ENCODE peak calls at places on chromosomes 12 and 14, in six cellular contexts. One of them, this sample, is unnamed.

GRCh38 chr12:41061189-41061588 is 126.9 kb upstream of the PDZRN4 start:
- DNase-seq in mammary epithelial cell: no peak
- DNase-seq in fibroblast of the aortic adventitia: no peak
- DNase-seq in foreskin fibroblast: no peak
- DNase-seq in CD8-positive, alpha-beta T cell: no peak
- DNase-seq in astrocyte of the spinal cord: no peak
- DNase-seq in this sample: no peak

GRCh38 chr12:11822071-11822818 is 172.8 kb downstream of the ETV6 start:
- DNase-seq in fibroblast of the aortic adventitia: peak
- DNase-seq in astrocyte of the spinal cord: peak
- DNase-seq in CD8-positive, alpha-beta T cell: no peak
- DNase-seq in foreskin fibroblast: no peak
- DNase-seq in mammary epithelial cell: peak
- DNase-seq in this sample: no peak

GRCh38 chr14:75548544-75548943 is 26.3 kb downstream of the BATF start:
- DNase-seq in foreskin fibroblast: peak
- DNase-seq in mammary epithelial cell: no peak
- DNase-seq in CD8-positive, alpha-beta T cell: no peak
- DNase-seq in fibroblast of the aortic adventitia: peak
- DNase-seq in astrocyte of the spinal cord: peak
- DNase-seq in this sample: no peak

GRCh38 chr12:109864916-109865315 is 15.4 kb downstream of the GLTP start:
- DNase-seq in mammary epithelial cell: peak
- DNase-seq in CD8-positive, alpha-beta T cell: no peak
- DNase-seq in foreskin fibroblast: no peak
- DNase-seq in astrocyte of the spinal cord: no peak
- DNase-seq in fibroblast of the aortic adventitia: no peak
- DNase-seq in this sample: no peak

GRCh38 chr14:20630340-20631022 is 11.0 kb downstream of the OR6S1 start:
- DNase-seq in mammary epithelial cell: peak
- DNase-seq in astrocyte of the spinal cord: peak
- DNase-seq in fibroblast of the aortic adventitia: peak
- DNase-seq in foreskin fibroblast: no peak
- DNase-seq in CD8-positive, alpha-beta T cell: no peak
- DNase-seq in this sample: peak

GRCh38 chr14:74257988-74258704 is 18.9 kb downstream of the VSX2 start:
- DNase-seq in mammary epithelial cell: no peak
- DNase-seq in fibroblast of the aortic adventitia: no peak
- DNase-seq in foreskin fibroblast: no peak
- DNase-seq in CD8-positive, alpha-beta T cell: no peak
- DNase-seq in astrocyte of the spinal cord: no peak
- DNase-seq in this sample: no peak

GRCh38 chr12:95506707-95507523 is 33.0 kb downstream of the METAP2 start:
- DNase-seq in astrocyte of the spinal cord: no peak
- DNase-seq in mammary epithelial cell: no peak
- DNase-seq in CD8-positive, alpha-beta T cell: no peak
- DNase-seq in fibroblast of the aortic adventitia: peak
- DNase-seq in foreskin fibroblast: no peak
- DNase-seq in this sample: no peak

GRCh38 chr12:72523754-72524153 is 251.6 kb downstream of the TRHDE start:
- DNase-seq in astrocyte of the spinal cord: no peak
- DNase-seq in fibroblast of the aortic adventitia: no peak
- DNase-seq in CD8-positive, alpha-beta T cell: no peak
- DNase-seq in mammary epithelial cell: no peak
- DNase-seq in foreskin fibroblast: no peak
- DNase-seq in this sample: no peak

GRCh38 chr12:15520083-15520482 is 197.8 kb downstream of the PTPRO start:
- DNase-seq in fibroblast of the aortic adventitia: no peak
- DNase-seq in foreskin fibroblast: no peak
- DNase-seq in CD8-positive, alpha-beta T cell: no peak
- DNase-seq in mammary epithelial cell: no peak
- DNase-seq in astrocyte of the spinal cord: no peak
- DNase-seq in this sample: no peak

GRCh38 chr12:57215668-57216013 is 953 bp upstream of the NXPH4 start:
- DNase-seq in fibroblast of the aortic adventitia: peak
- DNase-seq in foreskin fibroblast: no peak
- DNase-seq in astrocyte of the spinal cord: no peak
- DNase-seq in CD8-positive, alpha-beta T cell: peak
- DNase-seq in mammary epithelial cell: peak
- DNase-seq in this sample: no peak

GRCh38 chr12:41905703-41906297 is 238.9 kb downstream of the GXYLT1 start:
- DNase-seq in foreskin fibroblast: no peak
- DNase-seq in CD8-positive, alpha-beta T cell: no peak
- DNase-seq in fibroblast of the aortic adventitia: no peak
- DNase-seq in astrocyte of the spinal cord: no peak
- DNase-seq in mammary epithelial cell: no peak
- DNase-seq in this sample: no peak

GRCh38 chr14:62776300-62776699 is 269.0 kb downstream of the KCNH5 start:
- DNase-seq in mammary epithelial cell: no peak
- DNase-seq in foreskin fibroblast: no peak
- DNase-seq in fibroblast of the aortic adventitia: no peak
- DNase-seq in astrocyte of the spinal cord: no peak
- DNase-seq in CD8-positive, alpha-beta T cell: no peak
- DNase-seq in this sample: no peak

GRCh38 chr12:105369014-105369413 is 38.5 kb downstream of the C12orf75 start:
- DNase-seq in astrocyte of the spinal cord: peak
- DNase-seq in foreskin fibroblast: peak
- DNase-seq in fibroblast of the aortic adventitia: peak
- DNase-seq in CD8-positive, alpha-beta T cell: no peak
- DNase-seq in mammary epithelial cell: peak
- DNase-seq in this sample: no peak

GRCh38 chr14:103308717-103309616 is 25.1 kb upstream of the EIF5 start:
- DNase-seq in mammary epithelial cell: no peak
- DNase-seq in foreskin fibroblast: no peak
- DNase-seq in astrocyte of the spinal cord: no peak
- DNase-seq in CD8-positive, alpha-beta T cell: no peak
- DNase-seq in fibroblast of the aortic adventitia: no peak
- DNase-seq in this sample: no peak

DNA sequence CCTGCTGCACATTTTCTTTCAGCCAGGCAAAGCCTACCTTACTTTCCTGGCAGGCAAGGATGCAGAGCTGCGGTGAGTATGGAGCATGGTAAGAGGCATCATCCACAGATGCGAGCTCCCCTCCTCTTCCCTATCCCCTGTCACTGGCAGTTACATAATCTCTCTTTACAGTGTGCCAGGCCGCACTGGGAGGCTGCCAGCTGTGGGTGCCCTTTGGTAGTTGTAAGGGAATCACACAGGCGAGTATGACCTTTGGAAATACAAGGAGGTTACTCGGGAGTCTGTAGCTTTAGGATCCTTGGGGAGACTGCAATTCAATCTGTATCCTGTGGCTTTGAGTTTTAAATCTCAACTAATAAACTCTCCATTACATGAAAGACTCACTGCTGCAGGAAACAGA is 132.5 kb downstream of the KTN1 start:
- DNase-seq in foreskin fibroblast: no peak
- DNase-seq in astrocyte of the spinal cord: no peak
- DNase-seq in fibroblast of the aortic adventitia: no peak
- DNase-seq in mammary epithelial cell: no peak
- DNase-seq in CD8-positive, alpha-beta T cell: no peak
- DNase-seq in this sample: no peak
- TF ChIP-seq CTCF in foreskin fibroblast: no peak
- TF ChIP-seq CTCF in astrocyte of the spinal cord: no peak
- TF ChIP-seq CTCF in fibroblast of the aortic adventitia: no peak
- TF ChIP-seq CTCF in mammary epithelial cell: no peak
- TF ChIP-seq CTCF in CD8-positive, alpha-beta T cell: no peak
- TF ChIP-seq CTCF in this sample: no peak

GRCh38 chr12:76084277-76085158 is at the start of gene NAP1L1:
- DNase-seq in foreskin fibroblast: peak
- DNase-seq in mammary epithelial cell: peak
- DNase-seq in CD8-positive, alpha-beta T cell: peak
- DNase-seq in astrocyte of the spinal cord: peak
- DNase-seq in fibroblast of the aortic adventitia: peak
- DNase-seq in this sample: peak
- TF ChIP-seq CTCF in foreskin fibroblast: no peak
- TF ChIP-seq CTCF in mammary epithelial cell: no peak
- TF ChIP-seq CTCF in CD8-positive, alpha-beta T cell: no peak
- TF ChIP-seq CTCF in astrocyte of the spinal cord: no peak
- TF ChIP-seq CTCF in fibroblast of the aortic adventitia: peak
- TF ChIP-seq CTCF in this sample: no peak

GRCh38 chr14:53473480-53473879 is 320.4 kb upstream of the DDHD1 start:
- DNase-seq in fibroblast of the aortic adventitia: no peak
- DNase-seq in mammary epithelial cell: no peak
- DNase-seq in foreskin fibroblast: no peak
- DNase-seq in CD8-positive, alpha-beta T cell: no peak
- DNase-seq in astrocyte of the spinal cord: no peak
- DNase-seq in this sample: no peak
- TF ChIP-seq CTCF in fibroblast of the aortic adventitia: no peak
- TF ChIP-seq CTCF in mammary epithelial cell: peak
- TF ChIP-seq CTCF in foreskin fibroblast: no peak
- TF ChIP-seq CTCF in CD8-positive, alpha-beta T cell: no peak
- TF ChIP-seq CTCF in astrocyte of the spinal cord: peak
- TF ChIP-seq CTCF in this sample: no peak

DNA sequence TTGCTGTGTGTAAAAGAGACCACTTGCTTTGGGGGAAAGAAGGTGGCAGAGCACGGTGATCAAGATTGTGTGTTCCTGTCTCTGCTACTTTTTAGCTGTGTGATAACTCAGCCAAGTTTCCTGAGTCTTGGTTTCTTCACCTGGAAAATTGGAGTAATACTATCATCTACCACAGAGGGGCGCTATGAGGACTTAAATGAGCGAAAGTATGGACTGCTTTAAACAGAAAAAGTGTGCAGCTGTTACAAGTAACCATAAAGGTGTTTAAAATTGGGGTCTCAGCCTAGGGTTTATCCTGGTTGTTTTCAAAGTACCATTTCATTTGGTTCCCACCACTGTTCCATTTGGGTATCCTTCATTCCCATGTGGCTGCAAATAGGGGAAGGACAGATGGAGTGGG is 65.9 kb upstream of the WSCD2 start:
- DNase-seq in mammary epithelial cell: no peak
- DNase-seq in foreskin fibroblast: no peak
- DNase-seq in CD8-positive, alpha-beta T cell: no peak
- DNase-seq in fibroblast of the aortic adventitia: peak
- DNase-seq in astrocyte of the spinal cord: peak
- DNase-seq in this sample: peak
- TF ChIP-seq CTCF in mammary epithelial cell: peak
- TF ChIP-seq CTCF in foreskin fibroblast: peak
- TF ChIP-seq CTCF in CD8-positive, alpha-beta T cell: no peak
- TF ChIP-seq CTCF in fibroblast of the aortic adventitia: peak
- TF ChIP-seq CTCF in astrocyte of the spinal cord: peak
- TF ChIP-seq CTCF in this sample: peak

DNA sequence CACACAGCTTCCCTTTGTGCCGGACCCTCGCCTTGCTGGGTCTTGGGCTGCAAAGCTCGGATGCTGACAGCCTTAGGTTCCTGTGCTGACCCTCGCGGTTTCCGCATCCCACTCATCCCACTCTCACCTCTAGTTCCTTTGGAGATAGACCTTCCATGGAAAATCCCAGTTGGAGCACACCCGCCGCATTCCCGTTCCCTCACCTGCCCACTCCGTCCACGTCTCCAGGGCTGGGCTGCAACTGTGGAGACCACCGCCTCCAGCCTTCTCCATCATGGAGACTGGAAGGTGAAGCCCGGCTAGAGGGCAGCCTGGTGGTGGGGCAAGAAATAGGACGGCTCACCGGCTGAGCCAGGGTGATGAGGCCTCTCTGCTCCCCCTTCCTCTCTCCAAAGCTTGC is 14.8 kb downstream of the TMEM121 start:
- DNase-seq in CD8-positive, alpha-beta T cell: no peak
- DNase-seq in fibroblast of the aortic adventitia: no peak
- DNase-seq in astrocyte of the spinal cord: no peak
- DNase-seq in mammary epithelial cell: no peak
- DNase-seq in foreskin fibroblast: no peak
- DNase-seq in this sample: no peak
- TF ChIP-seq CTCF in CD8-positive, alpha-beta T cell: no peak
- TF ChIP-seq CTCF in fibroblast of the aortic adventitia: no peak
- TF ChIP-seq CTCF in astrocyte of the spinal cord: no peak
- TF ChIP-seq CTCF in mammary epithelial cell: no peak
- TF ChIP-seq CTCF in foreskin fibroblast: no peak
- TF ChIP-seq CTCF in this sample: no peak

GRCh38 chr12:115898670-115899069 is 378.8 kb downstream of the MED13L start:
- DNase-seq in CD8-positive, alpha-beta T cell: no peak
- DNase-seq in astrocyte of the spinal cord: no peak
- DNase-seq in fibroblast of the aortic adventitia: no peak
- DNase-seq in foreskin fibroblast: no peak
- DNase-seq in mammary epithelial cell: no peak
- DNase-seq in this sample: no peak

GRCh38 chr12:115891551-115891950 is 385.9 kb downstream of the MED13L start:
- DNase-seq in fibroblast of the aortic adventitia: no peak
- DNase-seq in astrocyte of the spinal cord: no peak
- DNase-seq in foreskin fibroblast: no peak
- DNase-seq in CD8-positive, alpha-beta T cell: no peak
- DNase-seq in mammary epithelial cell: no peak
- DNase-seq in this sample: no peak

GRCh38 chr12:115897718-115898117 is 379.8 kb downstream of the MED13L start:
- DNase-seq in astrocyte of the spinal cord: peak
- DNase-seq in fibroblast of the aortic adventitia: no peak
- DNase-seq in mammary epithelial cell: no peak
- DNase-seq in CD8-positive, alpha-beta T cell: no peak
- DNase-seq in foreskin fibroblast: peak
- DNase-seq in this sample: no peak

DNA sequence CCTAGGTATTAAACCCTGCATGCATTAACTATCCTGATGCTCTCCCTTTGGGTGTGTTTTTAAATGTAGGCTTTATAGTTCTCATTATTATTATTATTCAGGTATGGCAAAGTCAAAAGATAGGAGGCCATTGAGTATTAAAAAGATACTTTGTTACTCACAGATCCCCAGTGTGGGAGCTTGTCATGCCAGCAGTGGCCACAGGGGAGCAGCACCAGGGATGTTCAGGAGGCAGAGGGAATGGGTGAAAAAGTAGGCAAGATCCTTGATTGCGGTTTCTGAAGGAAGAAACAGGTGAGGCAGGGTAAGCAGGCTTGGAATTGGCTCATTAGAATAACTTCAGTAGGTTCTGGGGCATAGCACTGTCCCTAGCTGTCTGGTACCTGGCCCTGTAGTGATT is 382.2 kb downstream of the MED13L start:
- DNase-seq in fibroblast of the aortic adventitia: no peak
- DNase-seq in astrocyte of the spinal cord: no peak
- DNase-seq in foreskin fibroblast: no peak
- DNase-seq in mammary epithelial cell: no peak
- DNase-seq in CD8-positive, alpha-beta T cell: no peak
- DNase-seq in this sample: no peak
- TF ChIP-seq CTCF in fibroblast of the aortic adventitia: peak
- TF ChIP-seq CTCF in astrocyte of the spinal cord: peak
- TF ChIP-seq CTCF in foreskin fibroblast: peak
- TF ChIP-seq CTCF in mammary epithelial cell: peak
- TF ChIP-seq CTCF in CD8-positive, alpha-beta T cell: no peak
- TF ChIP-seq CTCF in this sample: peak

GRCh38 chr12:12837025-12837872 is 24.1 kb downstream of the DDX47 start:
- DNase-seq in CD8-positive, alpha-beta T cell: peak
- DNase-seq in mammary epithelial cell: peak
- DNase-seq in astrocyte of the spinal cord: peak
- DNase-seq in foreskin fibroblast: peak
- DNase-seq in fibroblast of the aortic adventitia: peak
- DNase-seq in this sample: peak
- TF ChIP-seq CTCF in CD8-positive, alpha-beta T cell: peak
- TF ChIP-seq CTCF in mammary epithelial cell: peak
- TF ChIP-seq CTCF in astrocyte of the spinal cord: peak
- TF ChIP-seq CTCF in foreskin fibroblast: peak
- TF ChIP-seq CTCF in fibroblast of the aortic adventitia: peak
- TF ChIP-seq CTCF in this sample: peak

GRCh38 chr12:32680787-32681186 is 1.7 kb downstream of the DNM1L start:
- DNase-seq in foreskin fibroblast: no peak
- DNase-seq in astrocyte of the spinal cord: no peak
- DNase-seq in fibroblast of the aortic adventitia: no peak
- DNase-seq in mammary epithelial cell: no peak
- DNase-seq in CD8-positive, alpha-beta T cell: no peak
- DNase-seq in this sample: no peak

GRCh38 chr12:32679910-32680217 is 763 bp downstream of the DNM1L start:
- DNase-seq in mammary epithelial cell: no peak
- DNase-seq in fibroblast of the aortic adventitia: peak
- DNase-seq in CD8-positive, alpha-beta T cell: no peak
- DNase-seq in foreskin fibroblast: no peak
- DNase-seq in astrocyte of the spinal cord: no peak
- DNase-seq in this sample: no peak

GRCh38 chr12:32681272-32681671 is 2.2 kb downstream of the DNM1L start:
- DNase-seq in astrocyte of the spinal cord: no peak
- DNase-seq in fibroblast of the aortic adventitia: no peak
- DNase-seq in foreskin fibroblast: no peak
- DNase-seq in mammary epithelial cell: no peak
- DNase-seq in CD8-positive, alpha-beta T cell: no peak
- DNase-seq in this sample: no peak

GRCh38 chr12:32679091-32679909 is at the start of gene DNM1L:
- DNase-seq in astrocyte of the spinal cord: peak
- DNase-seq in mammary epithelial cell: peak
- DNase-seq in fibroblast of the aortic adventitia: peak
- DNase-seq in foreskin fibroblast: peak
- DNase-seq in CD8-positive, alpha-beta T cell: peak
- DNase-seq in this sample: peak
- TF ChIP-seq CTCF in astrocyte of the spinal cord: no peak
- TF ChIP-seq CTCF in mammary epithelial cell: peak
- TF ChIP-seq CTCF in fibroblast of the aortic adventitia: peak
- TF ChIP-seq CTCF in foreskin fibroblast: no peak
- TF ChIP-seq CTCF in CD8-positive, alpha-beta T cell: no peak
- TF ChIP-seq CTCF in this sample: no peak

This sample was measured in endothelial cell.